ENCODE peak calls at places on chromosome 4, in five cellular contexts. One of them, this sample, is unnamed.

GRCh38 chr4:121656269-121656641 is 40.5 kb downstream of the ANXA5 start:
- DNase-seq in GM12878: peak
- DNase-seq in SK-N-SH: peak
- DNase-seq in K562: peak
- DNase-seq in HepG2: peak
- DNase-seq in this sample: peak

GRCh38 chr4:66926687-66927086 is 618.6 kb downstream of the CENPC start:
- DNase-seq in GM12878: no peak
- DNase-seq in SK-N-SH: no peak
- DNase-seq in K562: no peak
- DNase-seq in HepG2: no peak
- DNase-seq in this sample: no peak

GRCh38 chr4:155656025-155656424 is 10.6 kb upstream of the GUCY1A1 start:
- DNase-seq in GM12878: no peak
- DNase-seq in SK-N-SH: no peak
- DNase-seq in K562: no peak
- DNase-seq in HepG2: no peak
- DNase-seq in this sample: no peak

GRCh38 chr4:99076292-99076976 is 12.2 kb downstream of the ADH5 start:
- DNase-seq in GM12878: no peak
- DNase-seq in SK-N-SH: no peak
- DNase-seq in K562: no peak
- DNase-seq in HepG2: no peak
- DNase-seq in this sample: no peak

GRCh38 chr4:21949073-21949457 is 493 bp upstream of the KCNIP4 start:
- DNase-seq in GM12878: no peak
- DNase-seq in SK-N-SH: no peak
- DNase-seq in K562: no peak
- DNase-seq in HepG2: no peak
- DNase-seq in this sample: no peak

GRCh38 chr4:145878501-145879435 is 59.9 kb downstream of the ZNF827 start:
- DNase-seq in GM12878: no peak
- DNase-seq in SK-N-SH: peak
- DNase-seq in K562: no peak
- DNase-seq in HepG2: no peak
- DNase-seq in this sample: peak

GRCh38 chr4:99473131-99473530 is 37.7 kb upstream of the C4orf17 start:
- DNase-seq in GM12878: no peak
- DNase-seq in SK-N-SH: no peak
- DNase-seq in K562: no peak
- DNase-seq in HepG2: no peak
- DNase-seq in this sample: no peak

GRCh38 chr4:187436251-187436650 is 559.3 kb upstream of the ZFP42 start:
- DNase-seq in GM12878: no peak
- DNase-seq in SK-N-SH: no peak
- DNase-seq in K562: no peak
- DNase-seq in HepG2: no peak
- DNase-seq in this sample: no peak

GRCh38 chr4:182286035-182286434 is 42.8 kb downstream of the TENM3 start:
- DNase-seq in GM12878: no peak
- DNase-seq in SK-N-SH: no peak
- DNase-seq in K562: no peak
- DNase-seq in HepG2: no peak
- DNase-seq in this sample: no peak

GRCh38 chr4:169260217-169260866 is 10.4 kb downstream of the SH3RF1 start:
- DNase-seq in GM12878: no peak
- DNase-seq in SK-N-SH: no peak
- DNase-seq in K562: no peak
- DNase-seq in HepG2: no peak
- DNase-seq in this sample: no peak

GRCh38 chr4:26256016-26256415 is 64.8 kb upstream of the RBPJ start:
- DNase-seq in GM12878: no peak
- DNase-seq in SK-N-SH: no peak
- DNase-seq in K562: no peak
- DNase-seq in HepG2: no peak
- DNase-seq in this sample: no peak

GRCh38 chr4:40976343-40976742 is 226.6 kb downstream of the NSUN7 start:
- DNase-seq in GM12878: no peak
- DNase-seq in SK-N-SH: peak
- DNase-seq in K562: peak
- DNase-seq in HepG2: peak
- DNase-seq in this sample: peak

GRCh38 chr4:150126201-150126879 is 48.1 kb downstream of the DCLK2 start:
- DNase-seq in GM12878: no peak
- DNase-seq in SK-N-SH: no peak
- DNase-seq in K562: no peak
- DNase-seq in HepG2: no peak
- DNase-seq in this sample: no peak

GRCh38 chr4:30719363-30720020 is 677 bp upstream of the PCDH7 start:
- DNase-seq in GM12878: no peak
- DNase-seq in SK-N-SH: peak
- DNase-seq in K562: no peak
- DNase-seq in HepG2: no peak
- DNase-seq in this sample: peak

GRCh38 chr4:24473309-24473721 is 111.0 kb downstream of the DHX15 start:
- DNase-seq in GM12878: no peak
- DNase-seq in SK-N-SH: peak
- DNase-seq in K562: peak
- DNase-seq in HepG2: no peak
- DNase-seq in this sample: peak

GRCh38 chr4:52643846-52644245 is 15.3 kb downstream of the USP46 start:
- DNase-seq in GM12878: no peak
- DNase-seq in SK-N-SH: peak
- DNase-seq in K562: no peak
- DNase-seq in HepG2: peak
- DNase-seq in this sample: no peak
- TF ChIP-seq FOXM1 in GM12878: no peak
- TF ChIP-seq FOXM1 in SK-N-SH: no peak
- TF ChIP-seq FOXM1 in K562: no peak
- TF ChIP-seq FOXM1 in HepG2: no peak
- TF ChIP-seq FOXM1 in this sample: no peak

GRCh38 chr4:9833421-9833820 is 52.0 kb downstream of the DRD5 start:
- DNase-seq in GM12878: no peak
- DNase-seq in SK-N-SH: no peak
- DNase-seq in K562: no peak
- DNase-seq in HepG2: no peak
- DNase-seq in this sample: no peak

GRCh38 chr4:9832640-9833039 is 51.2 kb downstream of the DRD5 start:
- DNase-seq in GM12878: no peak
- DNase-seq in SK-N-SH: no peak
- DNase-seq in K562: no peak
- DNase-seq in HepG2: no peak
- DNase-seq in this sample: no peak
- TF ChIP-seq FOXM1 in GM12878: no peak
- TF ChIP-seq FOXM1 in SK-N-SH: no peak
- TF ChIP-seq FOXM1 in K562: no peak
- TF ChIP-seq FOXM1 in HepG2: no peak
- TF ChIP-seq FOXM1 in this sample: no peak

GRCh38 chr4:1862055-1862911 is 6.3 kb upstream of the LETM1 start:
- DNase-seq in GM12878: no peak
- DNase-seq in SK-N-SH: no peak
- DNase-seq in K562: peak
- DNase-seq in HepG2: no peak
- DNase-seq in this sample: no peak

GRCh38 chr4:1866095-1866755 is 5.0 kb upstream of the NSD2 start:
- DNase-seq in GM12878: no peak
- DNase-seq in SK-N-SH: no peak
- DNase-seq in K562: no peak
- DNase-seq in HepG2: no peak
- DNase-seq in this sample: no peak

GRCh38 chr4:1863297-1864033 is 7.5 kb upstream of the LETM1 start:
- DNase-seq in GM12878: no peak
- DNase-seq in SK-N-SH: no peak
- DNase-seq in K562: no peak
- DNase-seq in HepG2: peak
- DNase-seq in this sample: no peak

GRCh38 chr4:1862961-1863296 is 7.0 kb upstream of the LETM1 start:
- DNase-seq in GM12878: no peak
- DNase-seq in SK-N-SH: no peak
- DNase-seq in K562: no peak
- DNase-seq in HepG2: no peak
- DNase-seq in this sample: no peak

GRCh38 chr4:1864076-1865008 is 6.9 kb upstream of the NSD2 start:
- DNase-seq in GM12878: no peak
- DNase-seq in SK-N-SH: no peak
- DNase-seq in K562: peak
- DNase-seq in HepG2: no peak
- DNase-seq in this sample: no peak
- TF ChIP-seq FOXM1 in GM12878: no peak
- TF ChIP-seq FOXM1 in SK-N-SH: no peak
- TF ChIP-seq FOXM1 in K562: no peak
- TF ChIP-seq FOXM1 in HepG2: no peak
- TF ChIP-seq FOXM1 in this sample: no peak

GRCh38 chr4:112848931-112849330 is 200.5 kb upstream of the ANK2 start:
- DNase-seq in GM12878: no peak
- DNase-seq in SK-N-SH: no peak
- DNase-seq in K562: no peak
- DNase-seq in HepG2: no peak
- DNase-seq in this sample: no peak
- TF ChIP-seq FOXM1 in GM12878: no peak
- TF ChIP-seq FOXM1 in SK-N-SH: no peak
- TF ChIP-seq FOXM1 in K562: no peak
- TF ChIP-seq FOXM1 in HepG2: no peak
- TF ChIP-seq FOXM1 in this sample: no peak

This sample was measured in HEK293T.